ENCODE peak calls at places on chromosomes 4 and X, in nine cellular contexts. E is spleen, L is Karpas-422, A is BE2C, B is IMR-90, X is cardiac muscle cell, N is aorta, Y is tibial artery, V is keratinocyte. I is an unnamed sample. For H3K4me1, the result is how much of the 10 kb centered on the place peaks cover.

GRCh38 chrX:43423876-43424275 is 232.2 kb upstream of the MAOA start:
- DNase-seq in E (no peak), L (no peak), A (no peak), B (no peak), X (no peak), N (no peak), Y (no peak), V (no peak), I (no peak)

GRCh38 chrX:103211012-103211715 is 3.7 kb upstream of the BEX4 start:
- DNase-seq in E (no peak), L (peak), A (peak), B (peak), X (peak), N (no peak), Y (peak), V (no peak), I (peak)

GRCh38 chrX:9396930-9397329 is 67.9 kb upstream of the TBL1X start:
- DNase-seq in E (no peak), L (no peak), A (no peak), B (no peak), X (peak), N (no peak), Y (no peak), V (no peak), I (no peak)

GRCh38 chr4:92304636-92305035 is 870 bp downstream of the GRID2 start:
- DNase-seq in E (no peak), L (no peak), A (no peak), B (no peak), X (peak), N (no peak), Y (no peak), V (no peak), I (peak)

GRCh38 chr4:153519677-153520076 is 53.5 kb downstream of the TMEM131L start:
- DNase-seq in E (no peak), L (no peak), A (no peak), B (no peak), X (no peak), N (no peak), Y (no peak), V (no peak), I (no peak)

GRCh38 chr4:30386266-30386895 is 333.8 kb upstream of the PCDH7 start:
- DNase-seq in E (no peak), L (no peak), A (no peak), B (peak), X (peak), N (no peak), Y (no peak), V (no peak), I (no peak)

GRCh38 chr4:118823471-118823870 is 12.5 kb downstream of the SEC24D start:
- DNase-seq in E (no peak), L (no peak), A (no peak), B (no peak), X (no peak), N (no peak), Y (no peak), V (no peak), I (no peak)

GRCh38 chr4:110492522-110492921 is 16.6 kb downstream of the ENPEP start:
- DNase-seq in E (no peak), L (no peak), A (no peak), B (no peak), X (no peak), N (no peak), Y (no peak), V (no peak), I (no peak)

GRCh38 chrX:103423955-103424640 is 47.8 kb downstream of the BEX3 start:
- DNase-seq in E (no peak), L (no peak), A (no peak), B (no peak), X (no peak), N (no peak), Y (no peak), V (no peak), I (no peak)

GRCh38 chrX:106415276-106415895 is 196.4 kb upstream of the RADX start:
- DNase-seq in E (no peak), L (peak), A (peak), B (peak), X (peak), N (no peak), Y (no peak), V (no peak), I (peak)

GRCh38 chrX:40179333-40179732 is 81.6 kb upstream of the BCOR start:
- DNase-seq in E (peak), L (no peak), A (no peak), B (no peak), X (no peak), N (no peak), Y (no peak), V (no peak), I (no peak)

GRCh38 chr4:8336412-8337075 is 67.0 kb downstream of the HTRA3 start:
- DNase-seq in E (no peak), L (no peak), A (no peak), B (peak), X (peak), N (no peak), Y (no peak), V (peak), I (no peak)

GRCh38 chr4:147334478-147334877 is 146.4 kb upstream of the EDNRA start:
- DNase-seq in E (no peak), L (no peak), A (no peak), B (peak), X (peak), N (no peak), Y (no peak), V (no peak), I (no peak)

GRCh38 chr4:117893207-117893606 is 141.1 kb upstream of the NDST3 start:
- DNase-seq in E (no peak), L (no peak), A (no peak), B (no peak), X (no peak), N (no peak), Y (no peak), V (no peak), I (no peak)

GRCh38 chr4:94714360-94714759 is 43.4 kb upstream of the BMPR1B start:
- DNase-seq in E (no peak), L (no peak), A (no peak), B (peak), X (no peak), N (no peak), Y (no peak), V (no peak), I (no peak)

GRCh38 chr4:128334256-128334655 is 46.6 kb upstream of the PGRMC2 start:
- DNase-seq in E (no peak), L (no peak), A (no peak), B (no peak), X (no peak), N (no peak), Y (no peak), V (no peak), I (no peak)

GRCh38 chr4:110344165-110344564 is 131.8 kb upstream of the ENPEP start:
- DNase-seq in E (no peak), L (no peak), A (no peak), B (no peak), X (peak), N (no peak), Y (no peak), V (no peak), I (no peak)

GRCh38 chr4:7647211-7647931 is 212.6 kb upstream of the PSAPL1 start:
- DNase-seq in E (peak), L (no peak), A (no peak), B (no peak), X (no peak), N (peak), Y (no peak), V (no peak), I (no peak)

GRCh38 chrX:132775230-132775823 is 183.1 kb downstream of the HS6ST2 start:
- DNase-seq in E (no peak), L (no peak), A (no peak), B (no peak), X (no peak), N (no peak), Y (no peak), V (no peak), I (no peak)

GRCh38 chr4:137531951-137532868 is at the start of gene PCDH18:
- DNase-seq in E (no peak), L (no peak), A (peak), B (peak), X (peak), N (peak), Y (peak), V (no peak), I (peak)

GRCh38 chrX:132270699-132271098 is 51.5 kb upstream of the RAP2C start:
- DNase-seq in E (no peak), L (no peak), A (no peak), B (peak), X (peak), N (no peak), Y (peak), V (peak), I (peak)

GRCh38 chrX:149003863-149004660 is 501.0 kb downstream of the IDS start:
- DNase-seq in E (no peak), L (no peak), A (no peak), B (no peak), X (peak), N (no peak), Y (no peak), V (no peak), I (no peak)

GRCh38 chr4:168514249-168514852 is 17.5 kb downstream of the PALLD start:
- DNase-seq in E (no peak), L (peak), A (no peak), B (peak), X (peak), N (no peak), Y (no peak), V (no peak), I (no peak)

GRCh38 chr4:147994076-147994475 is 262.2 kb downstream of the ARHGAP10 start:
- DNase-seq in E (no peak), L (no peak), A (no peak), B (peak), X (peak), N (no peak), Y (no peak), V (no peak), I (no peak)

GRCh38 chrX:10160221-10160620 is 3.4 kb downstream of the CLCN4 start:
- DNase-seq in E (no peak), L (no peak), A (no peak), B (no peak), X (no peak), N (no peak), Y (no peak), V (no peak), I (no peak)

GRCh38 chr4:125732682-125733081 is 417.9 kb downstream of the FAT4 start:
- DNase-seq in E (no peak), L (no peak), A (no peak), B (no peak), X (no peak), N (no peak), Y (no peak), V (no peak), I (no peak)

GRCh38 chr4:78451407-78451806 is 100.2 kb upstream of the ANXA3 start:
- DNase-seq in E (no peak), L (no peak), A (no peak), B (no peak), X (no peak), N (no peak), Y (no peak), V (no peak), I (no peak)

GRCh38 chr4:96736352-96736889 is 896.5 kb downstream of the PDHA2 start:
- DNase-seq in E (no peak), L (no peak), A (no peak), B (no peak), X (peak), N (no peak), Y (no peak), V (peak), I (no peak)

DNA sequence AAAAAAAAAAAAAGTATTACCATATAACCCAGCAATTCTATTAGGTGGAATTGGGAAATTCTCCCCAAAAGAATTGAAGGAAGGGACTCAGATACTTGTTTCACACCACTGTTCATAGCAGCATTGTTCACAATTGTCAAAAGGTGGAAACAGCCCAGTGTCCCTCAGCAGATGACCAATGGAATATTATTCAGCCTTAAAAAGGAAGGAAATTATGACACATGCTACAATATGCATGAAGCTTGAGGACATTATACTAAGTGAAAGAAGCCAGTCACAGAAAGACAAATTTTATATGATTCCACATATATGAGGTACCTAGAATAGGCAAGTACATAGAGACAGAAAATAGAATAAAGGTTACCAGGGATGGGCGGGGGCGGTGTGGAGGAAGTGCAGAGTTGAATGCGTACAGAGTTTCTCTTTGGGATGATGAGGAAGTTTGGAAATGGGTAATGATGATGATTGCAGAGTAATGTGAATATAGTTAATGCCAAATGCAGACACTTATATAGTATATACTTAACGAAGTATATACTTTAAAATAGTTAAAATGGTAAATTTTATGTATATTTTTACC is 29.6 kb downstream of the DOCK11 start:
- DNase-seq in E (no peak), L (no peak), A (no peak), B (no peak), X (no peak), N (no peak), Y (no peak), V (no peak), I (no peak)
- H3K4me1 ChIP-seq in E (under half), L (under half), A (under half), B (under half), X (under half), N (under half), Y (half or more), V (under half), I (under half)

GRCh38 chr4:39467470-39467869 is 8.6 kb downstream of the LIAS start:
- DNase-seq in E (no peak), L (no peak), A (no peak), B (no peak), X (no peak), N (no peak), Y (no peak), V (no peak), I (no peak)
- H3K4me3 ChIP-seq in E (no peak), L (no peak), A (no peak), B (no peak), X (no peak), N (no peak), Y (no peak), V (no peak), I (no peak)

DNA sequence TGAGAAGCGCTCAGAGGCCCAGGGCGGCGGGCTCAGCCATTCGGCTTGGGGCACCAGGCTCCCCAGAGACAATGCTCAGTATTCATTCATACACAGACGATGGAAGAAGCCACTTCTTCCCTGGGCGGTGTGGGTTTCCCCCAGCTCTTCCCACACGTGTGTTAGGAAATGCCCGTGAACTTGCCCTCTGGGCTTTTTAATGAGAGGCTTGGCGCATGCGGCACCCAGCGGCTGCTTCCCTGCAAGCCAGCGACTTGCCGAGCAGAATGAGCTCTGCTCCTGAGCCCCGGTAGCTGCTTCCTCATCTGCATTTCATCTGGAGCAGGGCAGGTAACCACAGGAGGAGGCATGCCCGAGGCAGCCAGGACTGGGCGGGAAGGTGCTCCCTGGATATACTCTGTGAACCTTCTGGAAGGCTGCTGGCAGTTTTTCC is 178.6 kb downstream of the DCLK2 start:
- DNase-seq in E (no peak), L (no peak), A (peak), B (no peak), X (no peak), N (no peak), Y (no peak), V (peak), I (no peak)
- H3K4me1 ChIP-seq in E (under half), L (under half), A (under half), B (under half), X (under half), N (under half), Y (under half), V (under half), I (under half)

GRCh38 chrX:47648376-47648775 is 2.0 kb downstream of the ELK1 start:
- DNase-seq in E (no peak), L (no peak), A (no peak), B (peak), X (peak), N (no peak), Y (no peak), V (no peak), I (no peak)
- H3K4me3 ChIP-seq in E (no peak), L (peak), A (no peak), B (no peak), X (no peak), N (no peak), Y (no peak), V (no peak), I (no peak)

DNA sequence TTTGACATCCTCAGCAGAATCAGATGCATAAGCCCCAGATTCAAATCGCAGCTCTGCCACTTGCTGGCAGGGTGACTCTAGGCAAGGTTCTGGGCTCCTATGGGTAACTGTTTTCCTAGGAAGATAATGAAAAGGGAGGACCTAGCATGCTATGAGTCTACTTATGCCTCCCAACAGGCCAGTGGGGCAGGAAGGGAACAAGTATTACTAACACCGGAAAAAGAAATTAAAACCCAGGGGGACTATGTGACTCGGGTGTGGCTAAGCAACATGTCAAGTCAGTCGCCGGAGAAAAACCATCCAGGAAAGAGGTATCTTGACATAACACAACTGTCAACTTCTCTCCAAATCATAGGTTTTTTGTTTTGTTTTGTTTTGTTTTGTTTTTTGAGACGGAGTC is 45.6 kb upstream of the RBPJ start:
- DNase-seq in E (no peak), L (no peak), A (no peak), B (no peak), X (no peak), N (no peak), Y (no peak), V (no peak), I (no peak)
- H3K4me1 ChIP-seq in E (under half), L (under half), A (under half), B (under half), X (under half), N (under half), Y (under half), V (under half), I (under half)